ENCODE peak calls at places on chromosomes 11 and 22, in nine cellular contexts. F is tibial nerve, O is mucosa of descending colon, Z is ovary, L is pancreas, J is BJ, X is AG04449, U is GM12865, M is IMR-90. H is an unnamed sample.

GRCh38 chr11:78080818-78081495 is 1.3 kb upstream of the NDUFC2 start:
- DNase-seq in L (no peak), X (no peak), U (no peak), Z (no peak), J (peak), F (no peak), M (peak), O (no peak), H (peak)

GRCh38 chr22:48098243-48098935 is 1335.9 kb downstream of the TBC1D22A start:
- DNase-seq in L (no peak), U (peak), Z (no peak), X (no peak), M (no peak), J (no peak), O (no peak), F (no peak), H (no peak)

GRCh38 chr11:128690746-128691091 is 3.2 kb upstream of the FLI1 start:
- DNase-seq in F (no peak), J (no peak), L (no peak), U (no peak), X (no peak), O (no peak), Z (no peak), M (no peak), H (no peak)

GRCh38 chr22:48488149-48488551 is 1339.5 kb downstream of the BRD1 start:
- DNase-seq in J (no peak), Z (no peak), L (no peak), X (no peak), U (no peak), O (no peak), F (no peak), M (no peak), H (no peak)

GRCh38 chr11:64760759-64761417 is 1.1 kb upstream of the PYGM start:
- DNase-seq in O (no peak), X (no peak), L (no peak), Z (no peak), U (no peak), F (no peak), J (no peak), M (no peak), H (no peak)

GRCh38 chr11:57638005-57638760 is 11.5 kb downstream of the YPEL4 start:
- DNase-seq in J (peak), F (no peak), O (peak), Z (peak), X (no peak), L (no peak), U (peak), M (peak), H (peak)

GRCh38 chr11:112525270-112525669 is 264.6 kb upstream of the PLET1 start:
- DNase-seq in J (no peak), U (no peak), O (no peak), F (no peak), Z (no peak), M (no peak), L (no peak), X (no peak), H (peak)

GRCh38 chr22:42688241-42688913 is 32.3 kb downstream of the A4GALT start:
- DNase-seq in F (peak), L (peak), U (no peak), M (peak), X (peak), O (peak), Z (peak), J (peak), H (peak)

GRCh38 chr11:33187851-33188722 is 26.8 kb upstream of the CSTF3 start:
- DNase-seq in M (no peak), Z (no peak), F (no peak), L (no peak), J (no peak), U (no peak), X (no peak), O (no peak), H (no peak)

GRCh38 chr11:11620966-11621880 is 582 bp downstream of the GALNT18 start:
- DNase-seq in M (peak), L (peak), Z (peak), F (no peak), O (peak), J (no peak), U (peak), X (no peak), H (peak)

GRCh38 chr11:111539426-111540113 is 950 bp upstream of the LAYN start:
- DNase-seq in F (no peak), U (no peak), L (no peak), O (no peak), Z (no peak), J (no peak), X (no peak), M (no peak), H (no peak)

GRCh38 chr11:29963068-29963467 is 53.8 kb downstream of the KCNA4 start:
- DNase-seq in U (no peak), Z (no peak), M (no peak), O (no peak), J (no peak), L (no peak), X (no peak), F (no peak), H (no peak)

GRCh38 chr11:29963796-29964195 is 53.0 kb downstream of the KCNA4 start:
- DNase-seq in F (no peak), X (no peak), M (no peak), Z (no peak), L (no peak), U (no peak), J (no peak), O (no peak), H (no peak)

GRCh38 chr11:29959488-29959887 is 57.3 kb downstream of the KCNA4 start:
- DNase-seq in L (no peak), F (no peak), O (no peak), U (no peak), Z (no peak), X (no peak), M (no peak), J (no peak), H (no peak)

GRCh38 chr11:29957406-29957805 is 59.4 kb downstream of the KCNA4 start:
- DNase-seq in X (no peak), M (no peak), O (no peak), J (no peak), Z (no peak), U (no peak), L (no peak), F (no peak), H (no peak)

DNA sequence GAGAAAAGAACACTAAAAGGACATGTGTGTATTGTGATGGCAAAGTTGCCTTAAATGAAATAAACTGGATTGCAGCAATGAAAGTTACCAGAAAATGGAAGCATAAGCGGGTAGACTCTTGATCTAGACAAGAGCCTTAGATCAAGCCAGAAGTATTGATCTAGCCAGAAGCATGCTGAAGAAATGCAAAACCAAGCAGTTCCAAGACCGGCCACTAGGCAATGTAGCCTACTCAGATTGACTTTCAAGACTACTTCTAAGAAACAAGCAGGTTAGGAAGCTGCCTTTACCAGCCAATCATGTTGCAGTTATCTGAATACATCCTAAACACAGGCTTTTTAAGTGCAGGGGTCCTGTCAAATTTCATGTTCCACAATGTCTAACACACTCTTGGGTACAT is 54.6 kb downstream of the KCNA4 start:
- DNase-seq in L (no peak), O (no peak), X (no peak), M (no peak), U (peak), F (no peak), J (no peak), Z (no peak), H (no peak)
- TF ChIP-seq CTCF in L (no peak), O (no peak), X (no peak), M (no peak), U (peak), F (no peak), J (no peak), Z (no peak), H (peak)

DNA sequence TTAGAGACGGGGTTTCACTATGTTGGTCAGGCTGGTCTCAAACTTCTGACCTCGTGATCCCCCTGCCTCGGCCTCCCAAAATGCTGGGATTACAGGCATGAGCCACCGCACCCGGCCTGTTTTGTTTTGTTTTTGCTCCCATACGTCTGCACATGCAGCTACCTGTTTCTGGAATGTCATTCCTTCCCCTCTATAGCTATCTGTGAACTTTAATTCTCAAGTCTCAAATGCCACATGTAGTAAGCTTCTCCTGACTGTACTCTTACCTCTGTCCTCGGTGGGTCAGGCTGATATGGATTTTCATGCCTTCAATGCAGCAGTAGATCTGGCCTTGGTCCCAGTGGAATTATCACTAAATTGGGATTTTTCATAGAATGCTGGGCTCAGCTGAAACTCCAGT is 12.4 kb upstream of the SWAP70 start:
- DNase-seq in L (no peak), Z (no peak), O (no peak), M (no peak), X (no peak), J (no peak), F (no peak), U (no peak), H (no peak)
- H3K4me3 ChIP-seq in L (no peak), Z (no peak), O (no peak), M (no peak), X (no peak), J (no peak), F (no peak), U (no peak), H (no peak)

DNA sequence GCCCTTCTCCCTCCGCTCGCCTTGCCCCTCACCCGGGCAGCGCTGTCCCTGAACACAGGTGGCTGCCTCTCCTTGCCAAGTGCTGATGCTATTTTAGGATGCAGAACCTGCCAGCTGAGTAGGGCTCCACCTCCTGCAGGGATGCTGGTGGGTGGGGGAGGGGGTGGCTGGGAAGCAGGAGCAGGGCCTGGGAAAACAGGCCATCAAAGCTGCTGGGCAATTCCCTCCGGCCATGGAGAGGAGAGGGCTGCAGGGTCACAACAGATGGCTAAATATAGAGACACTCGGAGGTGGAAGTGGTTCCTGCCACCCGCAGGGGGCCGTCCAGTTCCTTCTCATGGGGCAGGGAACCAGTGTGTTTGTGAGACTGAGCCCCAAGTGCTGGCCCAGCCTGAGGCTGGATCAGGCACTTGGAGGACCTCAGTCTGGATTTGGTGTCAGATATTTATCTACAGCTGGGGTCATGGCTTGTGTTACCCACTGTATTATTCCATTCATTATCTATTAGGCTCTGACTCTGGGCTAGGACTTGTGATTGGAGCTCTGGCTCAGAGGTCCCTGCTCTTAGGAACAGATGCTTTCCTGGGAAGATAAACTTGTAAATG is 59.6 kb downstream of the LRRC32 start:
- DNase-seq in F (no peak), J (no peak), U (no peak), X (no peak), M (no peak), O (no peak), L (no peak), Z (peak), H (no peak)
- TF ChIP-seq CTCF in F (no peak), J (no peak), U (no peak), X (no peak), M (no peak), O (no peak), L (no peak), Z (no peak), H (no peak)

GRCh38 chr22:30310881-30311771 is 15.6 kb downstream of the TBC1D10A start:
- DNase-seq in Z (peak), O (peak), J (no peak), L (peak), X (no peak), M (peak), F (peak), U (no peak), H (no peak)
- H3K4me3 ChIP-seq in Z (no peak), O (no peak), J (no peak), L (no peak), X (no peak), M (no peak), F (no peak), U (no peak), H (no peak)

GRCh38 chr11:94325681-94326080 is 21.3 kb downstream of the IZUMO1R start:
- DNase-seq in L (no peak), O (peak), M (peak), X (no peak), J (no peak), U (peak), F (no peak), Z (no peak), H (peak)
- TF ChIP-seq CTCF in L (no peak), O (no peak), M (peak), X (peak), J (peak), U (peak), F (no peak), Z (no peak), H (peak)

GRCh38 chr11:100593321-100593720 is 93.8 kb upstream of the ARHGAP42 start:
- DNase-seq in X (no peak), L (no peak), J (no peak), F (no peak), Z (no peak), M (peak), O (no peak), U (no peak), H (no peak)
- H3K4me3 ChIP-seq in X (no peak), L (no peak), J (no peak), F (no peak), Z (no peak), M (no peak), O (no peak), U (no peak), H (no peak)

GRCh38 chr22:18906896-18907295 is 776 bp downstream of the DGCR6 start:
- DNase-seq in X (no peak), U (no peak), Z (no peak), L (no peak), F (no peak), O (no peak), M (no peak), J (no peak), H (no peak)
- TF ChIP-seq CTCF in X (no peak), U (no peak), Z (no peak), L (no peak), F (no peak), O (no peak), M (no peak), J (no peak), H (no peak)

DNA sequence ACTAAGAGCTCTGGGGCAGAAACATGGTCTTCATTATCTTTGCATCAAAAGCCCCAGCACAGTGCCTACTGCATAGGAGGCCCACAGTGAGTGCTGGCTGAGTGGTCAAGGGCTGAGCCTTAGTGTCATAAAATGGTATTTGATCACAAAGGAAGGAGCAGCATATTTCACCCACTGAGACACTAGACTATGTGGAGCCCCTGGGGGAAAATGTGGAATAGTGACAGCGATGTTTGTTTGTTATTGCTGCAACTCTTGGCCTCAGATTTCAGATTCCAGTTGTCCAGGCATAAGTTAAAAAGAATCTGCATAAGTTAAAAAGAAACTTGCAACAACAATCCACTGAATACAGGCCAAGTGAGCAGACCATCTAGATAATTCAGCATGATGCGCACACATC is 7.0 kb downstream of the KIRREL3 start:
- DNase-seq in U (no peak), F (no peak), O (no peak), M (peak), Z (no peak), J (peak), L (no peak), X (peak), H (no peak)
- H3K4me3 ChIP-seq in U (no peak), F (no peak), O (no peak), M (no peak), Z (no peak), J (no peak), L (no peak), X (no peak), H (no peak)

DNA sequence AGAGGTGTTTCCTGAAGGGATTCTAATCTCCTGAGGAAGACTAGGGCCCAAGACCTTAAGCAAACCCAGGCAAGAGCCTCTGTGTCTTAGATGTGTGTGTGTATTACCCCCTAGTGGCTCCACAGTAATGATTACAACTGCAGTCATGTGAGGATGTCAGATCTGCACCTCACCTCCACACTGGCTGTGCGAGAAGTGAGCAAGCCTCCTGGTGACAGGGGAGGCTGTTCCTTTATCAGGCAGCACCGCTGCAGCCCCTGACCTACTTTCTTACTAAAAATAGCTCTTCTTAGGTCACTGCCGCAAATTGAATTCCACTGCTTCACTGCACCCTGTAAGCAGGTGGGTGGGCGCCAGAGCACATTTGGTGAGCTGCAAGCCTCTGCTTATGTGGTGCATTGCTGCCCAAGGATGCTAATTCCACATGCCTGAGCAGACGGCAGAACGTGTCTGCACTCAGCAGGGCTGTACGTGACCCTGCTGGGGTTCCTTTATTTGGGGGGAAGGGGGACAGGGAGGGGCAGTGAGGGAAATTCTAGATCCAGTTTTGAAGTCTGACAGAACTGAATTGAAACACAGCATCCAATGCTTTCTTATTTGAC is 112.4 kb downstream of the KCNC1 start:
- DNase-seq in O (no peak), F (no peak), U (peak), Z (no peak), L (no peak), X (no peak), J (no peak), M (peak), H (peak)
- TF ChIP-seq CTCF in O (no peak), F (no peak), U (no peak), Z (no peak), L (no peak), X (peak), J (no peak), M (peak), H (peak)

H was measured in cardiac fibroblast.